ENCODE peak calls at places on chromosomes 5 and 9, in ten cellular contexts. U is HCEC 1CT; I is amniotic stem cell; D is activated T-helper 1 cell treated with anti-CD3 and anti-CD28 coated beads, Interleukin-2, amount 50 U/mL, for 16 hours; J is renal cortical epithelial cell; N is stimulated activated CD8-positive, alpha-beta memory T cell treated with anti-CD3 and anti-CD28 coated beads, Interleukin-7, amount 100 ng/mL, for 24 hours; E is activated CD8-positive, alpha-beta memory T cell treated with anti-CD3 and anti-CD28 coated beads for 24 hours; M is progenitor cell of endocrine pancreas; O is stimulated activated CD4-positive, alpha-beta T cell treated with anti-CD3 and anti-CD28 coated beads, Interleukin-4, amount 100 ng/mL, for 1 hour; G is NB4. P is an unnamed sample.

GRCh38 chr9:104386020-104386419 is 118.0 kb upstream of the OR13F1 start:
- DNase-seq in U (no peak), I (no peak), D (no peak), J (no peak), N (no peak), E (no peak), M (no peak), O (no peak), G (no peak), P (no peak)

GRCh38 chr5:74586831-74587230 is 53.7 kb downstream of the ENC1 start:
- DNase-seq in U (no peak), I (no peak), D (no peak), J (no peak), N (no peak), E (no peak), M (no peak), O (no peak), G (no peak), P (no peak)

GRCh38 chr9:80004687-80005086 is 432.9 kb downstream of the TLE4 start:
- DNase-seq in U (no peak), I (no peak), D (no peak), J (no peak), N (no peak), E (no peak), M (no peak), O (no peak), G (no peak), P (no peak)

GRCh38 chr9:98162638-98163037 is 29.8 kb downstream of the CORO2A start:
- DNase-seq in U (no peak), I (no peak), D (no peak), J (no peak), N (no peak), E (no peak), M (no peak), O (no peak), G (no peak), P (no peak)

GRCh38 chr5:72845889-72846288 is 29.4 kb downstream of the TNPO1 start:
- DNase-seq in U (peak; percentile 39), I (no peak), D (no peak), J (no peak), N (no peak), E (no peak), M (no peak), O (no peak), G (no peak), P (peak; percentile 82)

GRCh38 chr9:126117631-126118030 is 209.0 kb upstream of the MVB12B start:
- DNase-seq in U (no peak), I (no peak), D (no peak), J (no peak), N (no peak), E (peak; percentile 40), M (no peak), O (no peak), G (no peak), P (no peak)

GRCh38 chr5:154242964-154243376 is 52.4 kb downstream of the GALNT10 start:
- DNase-seq in U (no peak), I (no peak), D (no peak), J (no peak), N (no peak), E (no peak), M (no peak), O (no peak), G (peak; percentile 15), P (no peak)

GRCh38 chr5:75524071-75524470 is 12.4 kb downstream of the POLK start:
- DNase-seq in U (no peak), I (no peak), D (no peak), J (no peak), N (no peak), E (no peak), M (no peak), O (no peak), G (no peak), P (no peak)

GRCh38 chr5:179866241-179867078 is 7.8 kb upstream of the MRNIP start:
- DNase-seq in U (no peak), I (no peak), D (no peak), J (no peak), N (no peak), E (no peak), M (no peak), O (peak; percentile 20), G (peak; percentile 25), P (no peak)

GRCh38 chr5:131379723-131380122 is 115.9 kb downstream of the CDC42SE2 start:
- DNase-seq in U (no peak), I (no peak), D (peak; percentile 57), J (peak; percentile 98), N (no peak), E (peak; percentile 78), M (no peak), O (peak; percentile 58), G (peak; percentile 53), P (peak; percentile 90)

GRCh38 chr5:114055318-114055788 is 306.5 kb upstream of the KCNN2 start:
- DNase-seq in U (no peak), I (peak; percentile 32), D (no peak), J (no peak), N (no peak), E (no peak), M (peak; percentile 47), O (no peak), G (no peak), P (peak; percentile 95)

GRCh38 chr9:76180541-76180940 is 213.7 kb downstream of the RFK start:
- DNase-seq in U (peak; percentile 25), I (no peak), D (no peak), J (peak; percentile 48), N (no peak), E (no peak), M (no peak), O (no peak), G (no peak), P (no peak)

GRCh38 chr5:2832394-2832793 is 80.9 kb upstream of the IRX2 start:
- DNase-seq in U (no peak), I (no peak), D (no peak), J (no peak), N (no peak), E (no peak), M (no peak), O (no peak), G (no peak), P (no peak)

GRCh38 chr9:89686134-89686533 is 81.3 kb downstream of the GADD45G start:
- DNase-seq in U (no peak), I (no peak), D (no peak), J (peak; percentile 1), N (no peak), E (no peak), M (no peak), O (no peak), G (no peak), P (no peak)

GRCh38 chr9:73151653-73152382 is at the start of gene ANXA1:
- DNase-seq in U (peak; percentile 83), I (peak; percentile 59), D (no peak), J (peak; percentile 96), N (no peak), E (no peak), M (no peak), O (no peak), G (peak; percentile 73), P (no peak)

GRCh38 chr9:90774682-90775081 is 26.9 kb upstream of the SYK start:
- DNase-seq in U (no peak), I (no peak), D (no peak), J (peak; percentile 6), N (no peak), E (no peak), M (no peak), O (no peak), G (peak; percentile 78), P (no peak)

GRCh38 chr9:72542917-72543316 is 21.5 kb downstream of the TMC1 start:
- DNase-seq in U (peak; percentile 25), I (no peak), D (no peak), J (no peak), N (no peak), E (no peak), M (no peak), O (no peak), G (no peak), P (no peak)

GRCh38 chr5:85049020-85049419 is 664.3 kb upstream of the EDIL3 start:
- DNase-seq in U (no peak), I (peak; percentile 77), D (no peak), J (peak; percentile 3), N (no peak), E (no peak), M (no peak), O (no peak), G (peak; percentile 35), P (peak; percentile 55)

GRCh38 chr5:56278267-56278826 is 45.2 kb upstream of the ANKRD55 start:
- DNase-seq in U (peak; percentile 73), I (no peak), D (no peak), J (peak; percentile 99), N (no peak), E (no peak), M (no peak), O (no peak), G (no peak), P (peak; percentile 42)

GRCh38 chr5:132526290-132526973 is 16.9 kb downstream of the IL5 start:
- DNase-seq in U (peak; percentile 45), I (peak; percentile 15), D (no peak), J (peak; percentile 58), N (no peak), E (peak; percentile 80), M (peak; percentile 26), O (peak; percentile 29), G (peak; percentile 57), P (peak; percentile 66)

GRCh38 chr5:180209137-180209581 is at the start of gene RASGEF1C:
- DNase-seq in U (no peak), I (peak; percentile 12), D (peak; percentile 25), J (peak; percentile 3), N (peak; percentile 40), E (peak; percentile 84), M (peak; percentile 73), O (peak; percentile 75), G (peak; percentile 72), P (peak; percentile 90)

GRCh38 chr9:76652894-76653293 is 111.3 kb upstream of the PCA3 start:
- DNase-seq in U (peak; percentile 52), I (no peak), D (no peak), J (no peak), N (no peak), E (no peak), M (no peak), O (no peak), G (peak; percentile 83), P (peak; percentile 47)

GRCh38 chr9:133708123-133708769 is 29.9 kb downstream of the SARDH start:
- DNase-seq in U (no peak), I (no peak), D (no peak), J (no peak), N (no peak), E (no peak), M (no peak), O (no peak), G (no peak), P (no peak)

GRCh38 chr5:149210968-149211495 is 60.6 kb upstream of the AFAP1L1 start:
- DNase-seq in U (no peak), I (no peak), D (no peak), J (no peak), N (no peak), E (no peak), M (no peak), O (no peak), G (no peak), P (peak; percentile 12)

GRCh38 chr9:126860077-126860756 is at the start of gene ZBTB34:
- DNase-seq in U (peak; percentile 37), I (no peak), D (peak; percentile 76), J (no peak), N (peak; percentile 53), E (peak; percentile 96), M (peak; percentile 91), O (peak; percentile 76), G (peak; percentile 75), P (peak; percentile 58)

GRCh38 chr5:33120671-33121070 is 320.1 kb upstream of the TARS1 start:
- DNase-seq in U (peak; percentile 66), I (peak; percentile 75), D (no peak), J (no peak), N (no peak), E (no peak), M (no peak), O (no peak), G (no peak), P (no peak)

GRCh38 chr5:168303398-168304020 is 12.1 kb downstream of the WWC1 start:
- DNase-seq in U (no peak), I (no peak), D (no peak), J (no peak), N (no peak), E (no peak), M (no peak), O (no peak), G (no peak), P (no peak)

GRCh38 chr5:172529896-172530295 is 75.6 kb upstream of the SH3PXD2B start:
- DNase-seq in U (no peak), I (no peak), D (no peak), J (no peak), N (no peak), E (peak; percentile 45), M (no peak), O (no peak), G (no peak), P (no peak)